ENCODE peak calls at places on chromosomes 7 and 10, in nine cellular contexts. Q, M, X, B, C, T, P, Y and W are unnamed samples.

GRCh38 chr10:133273534-133274143 is 3.0 kb downstream of the ADAM8 start:
- DNase-seq in M (no peak), T (no peak), B (no peak), Y (no peak), X (no peak), C (no peak), P (no peak), Q (no peak), W (no peak)

GRCh38 chr10:23892296-23892695 is 316.6 kb upstream of the KIAA1217 start:
- DNase-seq in B (no peak), C (no peak), M (no peak), Y (no peak), Q (peak; percentile 14), T (no peak), X (no peak), P (peak; percentile 19), W (no peak)

GRCh38 chr10:10533417-10533816 is 484.3 kb upstream of the CELF2 start:
- DNase-seq in T (no peak), Y (no peak), Q (peak; percentile 68), C (no peak), B (no peak), M (no peak), X (no peak), P (no peak), W (no peak)

GRCh38 chr7:28065721-28066285 is 114.8 kb downstream of the JAZF1 start:
- DNase-seq in Y (no peak), B (no peak), X (no peak), C (no peak), M (no peak), P (no peak), T (no peak), Q (no peak), W (no peak)

GRCh38 chr10:43126759-43127424 is 11.4 kb upstream of the CSGALNACT2 start:
- DNase-seq in Y (peak; percentile 55), C (no peak), M (no peak), P (no peak), T (peak; percentile 71), Q (no peak), B (no peak), X (no peak), W (no peak)

GRCh38 chr10:29120216-29120615 is 168.7 kb upstream of the LYZL1 start:
- DNase-seq in M (no peak), X (no peak), Q (peak; percentile 64), B (no peak), C (no peak), P (no peak), Y (no peak), T (no peak), W (no peak)

GRCh38 chr10:131851332-131851731 is 49.5 kb upstream of the PPP2R2D start:
- DNase-seq in P (peak; percentile 38), T (peak; percentile 16), C (no peak), X (no peak), B (no peak), Y (peak; percentile 57), Q (no peak), M (no peak), W (no peak)

GRCh38 chr10:10911471-10911921 is 106.2 kb upstream of the CELF2 start:
- DNase-seq in T (peak; percentile 85), Y (peak; percentile 87), Q (peak; percentile 98), X (no peak), P (peak; percentile 55), B (peak; percentile 58), M (no peak), C (no peak), W (no peak)

GRCh38 chr10:93580824-93581223 is 14.4 kb downstream of the FFAR4 start:
- DNase-seq in M (no peak), Q (no peak), B (no peak), Y (peak; percentile 87), T (no peak), P (peak; percentile 33), C (no peak), X (no peak), W (no peak)

GRCh38 chr7:158809596-158809995 is 19.7 kb downstream of the ESYT2 start:
- DNase-seq in P (no peak), Y (no peak), B (no peak), T (no peak), X (no peak), M (no peak), Q (no peak), C (no peak), W (no peak)

GRCh38 chr7:79876769-79877362 is 257.8 kb upstream of the GNAI1 start:
- DNase-seq in X (no peak), T (no peak), M (no peak), Q (peak; percentile 79), P (no peak), B (no peak), C (no peak), Y (no peak), W (no peak)

GRCh38 chr10:119375574-119376265 is 166.8 kb downstream of the RGS10 start:
- DNase-seq in X (no peak), Y (no peak), M (no peak), Q (peak; percentile 31), T (no peak), B (no peak), C (no peak), P (no peak), W (no peak)

GRCh38 chr10:23147035-23147434 is 45.1 kb upstream of the PTF1A start:
- DNase-seq in Q (no peak), Y (no peak), T (no peak), X (no peak), C (no peak), M (no peak), B (no peak), P (no peak), W (no peak)

GRCh38 chr10:131677671-131678070 is 223.1 kb upstream of the PPP2R2D start:
- DNase-seq in C (no peak), P (no peak), Y (no peak), B (no peak), M (no peak), X (no peak), T (no peak), Q (no peak), W (no peak)

GRCh38 chr7:100897111-100897608 is 1.5 kb upstream of the ACHE start:
- DNase-seq in Y (peak; percentile 89), B (no peak), M (peak; percentile 64), T (no peak), Q (peak; percentile 27), C (no peak), X (peak; percentile 50), P (peak; percentile 56), W (no peak)

GRCh38 chr7:73667344-73668102 is at the start of gene VPS37D:
- DNase-seq in T (peak; percentile 87), Q (peak; percentile 93), X (peak; percentile 85), C (peak; percentile 95), Y (peak; percentile 95), P (peak; percentile 94), B (peak; percentile 87), M (peak; percentile 95), W (peak; percentile 95)

GRCh38 chr7:5143935-5144903 is 45.8 kb upstream of the WIPI2 start:
- DNase-seq in B (no peak), T (no peak), Q (no peak), Y (peak; percentile 94), X (peak; percentile 88), M (peak; percentile 40), P (peak; percentile 75), C (peak; percentile 63), W (no peak)

GRCh38 chr10:124558901-124559321 is 97.3 kb downstream of the LHPP start:
- DNase-seq in P (no peak), Y (peak; percentile 61), T (no peak), X (no peak), M (no peak), B (no peak), C (no peak), Q (no peak), W (no peak)

GRCh38 chr7:108094933-108095710 is 35.0 kb downstream of the LAMB4 start:
- DNase-seq in C (no peak), M (no peak), B (peak; percentile 20), Q (peak; percentile 94), P (peak; percentile 64), T (no peak), X (no peak), Y (no peak), W (peak; percentile 68)